ENCODE peak calls at places on chromosome 21, in six cellular contexts. S is IMR-90, D is kidney, F is Daoy, L is GM04504, V is amniotic stem cell. Y is an unnamed sample.

GRCh38 chr21:44965251-44966022 is 25.6 kb downstream of the SLX9 start:
- DNase-seq in S (peak), D (peak), F (no peak), L (no peak), V (no peak), Y (no peak)

GRCh38 chr21:34835526-34835925 is 166.7 kb downstream of the CLIC6 start:
- DNase-seq in S (no peak), D (no peak), F (no peak), L (peak), V (no peak), Y (no peak)

GRCh38 chr21:29717659-29718058 is 222.1 kb downstream of the GRIK1 start:
- DNase-seq in S (no peak), D (no peak), F (no peak), L (no peak), V (no peak), Y (no peak)

GRCh38 chr21:41642399-41642798 is 124.5 kb downstream of the RIPK4 start:
- DNase-seq in S (peak), D (no peak), F (peak), L (no peak), V (no peak), Y (no peak)

GRCh38 chr21:46098303-46099141 is 610 bp downstream of the COL6A2 start:
- DNase-seq in S (no peak), D (peak), F (peak), L (no peak), V (no peak), Y (no peak)

GRCh38 chr21:16420086-16420724 is 690.4 kb downstream of the USP25 start:
- DNase-seq in S (peak), D (no peak), F (peak), L (no peak), V (no peak), Y (no peak)

GRCh38 chr21:41901099-41901498 is 22.0 kb upstream of the PRDM15 start:
- DNase-seq in S (no peak), D (no peak), F (no peak), L (no peak), V (no peak), Y (no peak)

GRCh38 chr21:33936221-33937038 is 20.8 kb upstream of the ATP5PO start:
- DNase-seq in S (no peak), D (no peak), F (no peak), L (no peak), V (no peak), Y (no peak)

GRCh38 chr21:31184462-31184861 is 146.2 kb upstream of the KRTAP19-8 start:
- DNase-seq in S (no peak), D (no peak), F (no peak), L (no peak), V (no peak), Y (no peak)

GRCh38 chr21:44870748-44871495 is 2.6 kb downstream of the PTTG1IP start:
- DNase-seq in S (no peak), D (peak), F (peak), L (no peak), V (no peak), Y (no peak)

GRCh38 chr21:35203093-35204021 is 154.3 kb upstream of the RUNX1 start:
- DNase-seq in S (peak), D (no peak), F (peak), L (peak), V (peak), Y (no peak)

GRCh38 chr21:44761011-44761729 is 40.5 kb downstream of the UBE2G2 start:
- DNase-seq in S (no peak), D (no peak), F (no peak), L (no peak), V (no peak), Y (no peak)

GRCh38 chr21:45695086-45695485 is 51.6 kb downstream of the PCBP3 start:
- DNase-seq in S (no peak), D (no peak), F (no peak), L (no peak), V (no peak), Y (no peak)

GRCh38 chr21:33362044-33362555 is 37.3 kb downstream of the IFNAR1 start:
- DNase-seq in S (no peak), D (no peak), F (no peak), L (no peak), V (no peak), Y (no peak)

GRCh38 chr21:37153935-37154350 is 80.9 kb downstream of the TTC3 start:
- DNase-seq in S (peak), D (no peak), F (no peak), L (no peak), V (no peak), Y (no peak)

GRCh38 chr21:42362198-42362597 is 4.1 kb downstream of the TFF1 start:
- DNase-seq in S (no peak), D (no peak), F (no peak), L (no peak), V (no peak), Y (no peak)

GRCh38 chr21:29526545-29526944 is 227.8 kb downstream of the BACH1 start:
- DNase-seq in S (no peak), D (no peak), F (no peak), L (no peak), V (no peak), Y (no peak)

GRCh38 chr21:26840206-26840605 is 5.0 kb downstream of the ADAMTS1 start:
- DNase-seq in S (no peak), D (no peak), F (no peak), L (no peak), V (no peak), Y (no peak)

GRCh38 chr21:36589352-36589971 is 109.5 kb upstream of the SIM2 start:
- DNase-seq in S (peak), D (peak), F (peak), L (peak), V (no peak), Y (no peak)

GRCh38 chr21:39788383-39788782 is 43.4 kb downstream of the IGSF5 start:
- DNase-seq in S (peak), D (peak), F (peak), L (peak), V (peak), Y (peak)

GRCh38 chr21:43306911-43307676 is 119.8 kb downstream of the SIK1 start:
- DNase-seq in S (peak), D (peak), F (peak), L (no peak), V (no peak), Y (no peak)

GRCh38 chr21:15063081-15063820 is 1.5 kb downstream of the NRIP1 start:
- DNase-seq in S (peak), D (no peak), F (peak), L (no peak), V (no peak), Y (no peak)

GRCh38 chr21:34890724-34891609 is 158.1 kb downstream of the RUNX1 start:
- DNase-seq in S (peak), D (peak), F (peak), L (no peak), V (peak), Y (peak)

GRCh38 chr21:42799516-42799915 is 79.8 kb downstream of the WDR4 start:
- DNase-seq in S (no peak), D (no peak), F (peak), L (no peak), V (no peak), Y (no peak)

GRCh38 chr21:46022551-46023107 is 41.1 kb downstream of the COL6A1 start:
- DNase-seq in S (no peak), D (no peak), F (no peak), L (no peak), V (no peak), Y (no peak)

GRCh38 chr21:15219866-15220265 is 155.1 kb upstream of the NRIP1 start:
- DNase-seq in S (no peak), D (no peak), F (no peak), L (no peak), V (no peak), Y (no peak)

GRCh38 chr21:38631171-38631570 is 132.9 kb upstream of the ERG start:
- DNase-seq in S (no peak), D (no peak), F (peak), L (no peak), V (no peak), Y (no peak)

GRCh38 chr21:40618216-40618615 is 228.7 kb downstream of the DSCAM start:
- DNase-seq in S (no peak), D (no peak), F (no peak), L (no peak), V (no peak), Y (no peak)

GRCh38 chr21:31490471-31490870 is 146.4 kb upstream of the TIAM1 start:
- DNase-seq in S (no peak), D (no peak), F (no peak), L (no peak), V (no peak), Y (no peak)

GRCh38 chr21:34235514-34235913 is 128.3 kb upstream of the KCNE2 start:
- DNase-seq in S (no peak), D (no peak), F (no peak), L (no peak), V (no peak), Y (no peak)

GRCh38 chr21:39094847-39095525 is 88.3 kb downstream of the PSMG1 start:
- DNase-seq in S (peak), D (no peak), F (peak), L (no peak), V (no peak), Y (no peak)

GRCh38 chr21:45404726-45405270 is at the start of gene COL18A1:
- DNase-seq in S (peak), D (peak), F (peak), L (no peak), V (no peak), Y (no peak)

GRCh38 chr21:45555251-45555556 is 13.0 kb upstream of the SLC19A1 start:
- DNase-seq in S (peak), D (no peak), F (no peak), L (no peak), V (no peak), Y (no peak)

GRCh38 chr21:33135925-33136324 is 66.0 kb downstream of the OLIG1 start:
- DNase-seq in S (no peak), D (no peak), F (no peak), L (no peak), V (no peak), Y (no peak)

Y was measured in C1 segment of cervical spinal cord.